ENCODE peak calls at places on chromosomes 2 and 18, in four cellular contexts. M is adrenal gland, R is Caco-2, J is epithelial cell of esophagus. B is an unnamed sample.
A peak's percentile ranks its signal among the peaks of the same experiment; 100 is the strongest.

GRCh38 chr2:208146006-208146405 is at the start of gene CRYGB:
- DNase-seq in M (no peak), R (no peak), J (no peak), B (no peak)

GRCh38 chr2:48248251-48248933 is 281.6 kb upstream of the STON1 start:
- DNase-seq in M (no peak), R (no peak), J (peak; percentile 95), B (peak; percentile 89)

GRCh38 chr2:147214900-147215299 is 629.9 kb upstream of the ACVR2A start:
- DNase-seq in M (no peak), R (no peak), J (no peak), B (no peak)

GRCh38 chr18:13621886-13622619 is 104.3 kb downstream of the FAM210A start:
- DNase-seq in M (no peak), R (no peak), J (no peak), B (no peak)

GRCh38 chr2:238433941-238434845 is 7.5 kb downstream of the ASB1 start:
- DNase-seq in M (no peak), R (no peak), J (peak; percentile 89), B (peak; percentile 67)

GRCh38 chr2:17416891-17417391 is 101.3 kb downstream of the RAD51AP2 start:
- DNase-seq in M (no peak), R (no peak), J (peak; percentile 98), B (peak; percentile 50)

GRCh38 chr2:201490291-201490690 is 38.8 kb downstream of the STRADB start:
- DNase-seq in M (no peak), R (no peak), J (no peak), B (no peak)

GRCh38 chr2:213296270-213296669 is 12.0 kb downstream of the SPAG16 start:
- DNase-seq in M (no peak), R (no peak), J (no peak), B (no peak)

GRCh38 chr2:219997341-219997851 is 370.0 kb downstream of the SLC4A3 start:
- DNase-seq in M (peak; percentile 86), R (no peak), J (peak; percentile 61), B (peak; percentile 69)

GRCh38 chr18:6683112-6683876 is 46.2 kb upstream of the ARHGAP28 start:
- DNase-seq in M (no peak), R (peak; percentile 85), J (no peak), B (no peak)

GRCh38 chr2:226187601-226188000 is 612.0 kb downstream of the IRS1 start:
- DNase-seq in M (no peak), R (no peak), J (no peak), B (peak; percentile 83)

GRCh38 chr18:61841709-61842108 is 51.1 kb downstream of the RNF152 start:
- DNase-seq in M (no peak), R (no peak), J (no peak), B (no peak)

GRCh38 chr2:190455358-190456095 is 47.4 kb downstream of the MFSD6 start:
- DNase-seq in M (no peak), R (no peak), J (no peak), B (no peak)

GRCh38 chr2:8628179-8628869 is 53.5 kb upstream of the ID2 start:
- DNase-seq in M (no peak), R (no peak), J (no peak), B (no peak)

GRCh38 chr2:167271941-167272340 is 383.7 kb downstream of the XIRP2 start:
- DNase-seq in M (no peak), R (no peak), J (no peak), B (no peak)

GRCh38 chr2:60437080-60437765 is 116.2 kb downstream of the BCL11A start:
- DNase-seq in M (no peak), R (no peak), J (no peak), B (no peak)

GRCh38 chr2:61356261-61356957 is 114.5 kb downstream of the USP34 start:
- DNase-seq in M (peak; percentile 66), R (no peak), J (peak; percentile 38), B (peak; percentile 91)

GRCh38 chr18:51164327-51165290 is 32.9 kb downstream of the MEX3C start:
- DNase-seq in M (no peak), R (no peak), J (no peak), B (no peak)

GRCh38 chr18:63198868-63199742 is 120.5 kb downstream of the BCL2 start:
- DNase-seq in M (no peak), R (no peak), J (no peak), B (no peak)

DNA sequence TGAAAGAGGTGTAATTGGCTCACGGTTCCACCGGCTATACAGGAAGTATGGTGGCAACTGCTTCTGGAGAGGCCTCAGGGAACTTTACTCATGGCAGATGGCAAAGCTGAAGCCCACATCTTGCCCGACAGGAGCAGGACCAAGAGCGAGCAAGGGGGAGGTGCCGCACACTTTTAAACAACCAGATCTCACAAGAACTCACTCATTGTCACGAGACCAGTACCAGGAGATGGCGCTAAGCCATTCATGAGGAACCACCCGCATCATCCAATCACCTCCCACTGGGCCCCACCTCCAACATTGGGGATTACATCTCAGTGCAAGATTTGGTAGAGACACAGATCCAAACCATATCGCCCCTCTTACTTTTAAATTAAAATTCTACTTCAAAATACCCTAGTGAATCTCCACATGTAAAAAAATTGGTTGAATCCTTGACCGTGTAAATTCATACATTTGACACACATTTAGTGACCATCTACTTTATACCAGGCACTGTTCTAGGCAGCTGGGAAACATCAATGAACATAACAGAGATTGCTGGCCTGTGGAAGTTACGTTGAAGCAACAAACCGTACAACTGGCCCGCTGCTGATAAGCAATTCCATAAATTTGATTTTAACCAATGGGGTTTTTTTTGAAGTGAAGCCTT is 87.6 kb downstream of the ALPK2 start:
- DNase-seq in M (no peak), R (no peak), J (peak; percentile 61), B (no peak)
- TF ChIP-seq CTCF in M (no peak), R (no peak), J (no peak), B (peak; percentile 12)

GRCh38 chr2:218405365-218406208 is 5.9 kb downstream of the CTDSP1 start:
- DNase-seq in M (peak; percentile 77), R (no peak), J (no peak), B (no peak)
- H3K4me3 ChIP-seq in M (peak overlapping the region; percentile 31), R (peak overlapping the region; percentile 38), J (peak overlapping the region; percentile 20), B (peak overlapping the region; percentile 37)

DNA sequence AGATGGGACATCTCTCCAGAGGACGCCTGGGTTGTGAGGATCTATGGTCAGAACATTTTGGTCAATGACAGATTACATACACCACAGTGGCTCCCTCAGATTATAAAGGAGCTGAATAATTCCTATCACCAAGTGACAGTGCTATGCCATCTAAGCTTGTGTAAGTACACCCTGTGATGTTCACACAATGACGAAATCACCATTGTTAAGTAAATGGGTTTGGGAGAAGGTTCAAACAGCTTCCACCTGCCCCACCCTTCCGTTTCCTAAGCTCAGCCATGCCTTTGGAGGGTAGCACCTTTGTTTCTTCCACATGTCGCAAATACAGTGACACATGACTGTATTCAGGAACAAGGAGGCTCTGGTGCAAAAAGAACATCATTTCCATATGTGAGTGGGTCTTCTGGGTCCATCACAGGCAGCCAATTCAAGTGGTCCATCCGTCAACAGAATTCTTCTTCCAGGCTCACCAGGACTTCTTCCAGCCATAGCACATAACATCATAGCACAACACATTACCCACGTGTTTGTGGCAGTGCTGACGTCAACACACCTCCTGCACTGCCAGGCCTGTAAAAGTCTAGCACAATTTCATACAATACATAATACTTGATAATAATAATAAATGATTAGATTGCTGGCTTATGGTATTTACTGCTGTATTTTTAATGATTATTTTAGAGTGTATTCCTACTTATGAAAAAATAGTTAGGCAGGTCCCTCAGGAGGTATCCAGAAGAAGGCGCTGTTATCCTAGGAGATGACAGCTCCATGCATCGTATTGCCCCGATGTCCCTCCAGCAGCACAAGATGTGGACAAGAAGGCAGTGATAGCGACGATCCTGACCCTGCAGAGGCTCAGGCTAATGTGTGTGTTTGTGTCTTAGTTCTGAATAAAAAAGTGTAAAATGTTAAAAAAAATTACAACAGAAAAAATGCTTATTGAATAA is 264.8 kb downstream of the ANAPC1 start:
- DNase-seq in M (no peak), R (no peak), J (peak; percentile 39), B (peak; percentile 23)
- TF ChIP-seq CTCF in M (no peak), R (no peak), J (peak; percentile 22), B (peak; percentile 27)

GRCh38 chr2:84940088-84940470 is 30.9 kb upstream of the KCMF1 start:
- DNase-seq in M (no peak), R (no peak), J (no peak), B (no peak)
- H3K4me3 ChIP-seq in M (no peak overlapping the region), R (no peak overlapping the region), J (no peak overlapping the region), B (no peak overlapping the region)

DNA sequence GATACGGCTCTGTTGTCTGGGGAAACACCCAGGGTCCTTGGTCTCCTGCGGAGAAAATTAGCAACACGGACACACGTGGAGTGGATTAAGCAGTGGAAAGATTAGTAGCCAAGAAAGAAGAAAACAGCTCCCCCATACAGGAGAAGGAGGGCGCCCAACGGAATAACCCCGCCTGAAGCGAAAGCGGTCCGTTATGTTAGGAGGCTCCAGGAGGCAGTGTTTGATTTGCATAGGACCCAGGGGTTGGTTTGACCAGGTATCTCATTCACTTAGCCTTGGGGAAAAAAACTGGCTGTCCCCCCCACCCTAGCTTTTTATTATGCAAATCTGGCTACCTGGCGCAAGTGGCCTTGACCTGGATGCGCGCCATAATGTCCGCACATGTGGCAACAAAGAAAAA is 170.1 kb upstream of the KYNU start:
- DNase-seq in M (no peak), R (no peak), J (no peak), B (no peak)
- TF ChIP-seq CTCF in M (no peak), R (no peak), J (no peak), B (no peak)

DNA sequence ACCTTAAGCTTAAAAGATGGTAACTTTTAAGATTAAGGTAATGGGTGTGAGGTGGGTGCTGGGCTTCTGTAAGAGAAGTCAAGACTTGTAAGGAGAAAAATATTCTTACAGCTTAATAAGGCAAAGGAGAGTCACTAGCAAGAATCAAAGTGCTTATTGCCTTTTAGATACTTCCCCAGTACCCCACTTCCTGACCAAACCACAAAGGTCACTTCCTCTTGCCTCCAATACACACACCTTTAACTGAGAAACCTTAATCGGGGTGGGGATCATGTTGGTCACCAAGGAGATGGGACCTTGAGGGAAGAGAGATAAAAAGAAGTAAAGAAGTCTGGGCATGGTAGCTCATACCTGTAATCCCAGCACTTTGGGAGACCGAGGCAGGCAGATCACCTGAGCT is 10.6 kb upstream of the ATG16L1 start:
- DNase-seq in M (no peak), R (no peak), J (no peak), B (no peak)
- H3K4me3 ChIP-seq in M (no peak overlapping the region), R (no peak overlapping the region), J (no peak overlapping the region), B (no peak overlapping the region)

GRCh38 chr18:56327171-56327885 is 311.1 kb downstream of the TXNL1 start:
- DNase-seq in M (no peak), R (no peak), J (no peak), B (peak; percentile 2)

GRCh38 chr18:56333146-56333545 is 305.2 kb downstream of the TXNL1 start:
- DNase-seq in M (no peak), R (no peak), J (no peak), B (peak; percentile 32)

GRCh38 chr18:56326386-56327072 is 311.9 kb downstream of the TXNL1 start:
- DNase-seq in M (no peak), R (no peak), J (no peak), B (no peak)

GRCh38 chr18:56330381-56331115 is 307.8 kb downstream of the TXNL1 start:
- DNase-seq in M (no peak), R (no peak), J (no peak), B (no peak)

DNA sequence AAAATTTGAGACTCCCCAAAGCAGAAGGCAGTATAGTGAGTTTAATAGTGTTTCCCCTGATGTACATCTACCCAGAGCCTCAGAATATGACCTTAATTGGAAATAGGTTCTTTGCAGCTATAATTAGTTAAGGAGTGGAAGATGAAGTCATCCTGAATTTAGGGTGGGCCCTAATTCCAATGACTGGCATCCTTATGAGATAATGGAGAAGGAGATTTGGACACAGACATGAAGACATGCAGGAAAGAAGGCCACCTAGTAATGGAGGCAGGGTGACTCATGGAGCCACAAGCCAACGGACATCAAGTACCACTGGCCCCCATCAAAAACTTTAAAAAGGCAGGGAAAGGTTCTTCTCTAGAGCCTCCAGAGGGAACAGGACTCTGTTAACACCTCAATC is 308.9 kb downstream of the TXNL1 start:
- DNase-seq in M (no peak), R (no peak), J (no peak), B (no peak)
- TF ChIP-seq CTCF in M (no peak), R (no peak), J (no peak), B (no peak)

GRCh38 chr2:235495373-235496238 is 1.8 kb downstream of the AGAP1 start:
- DNase-seq in M (no peak), R (no peak), J (peak; percentile 32), B (no peak)
- H3K4me3 ChIP-seq in M (peak overlapping the region; percentile 78), R (peak overlapping the region; percentile 84), J (peak overlapping the region; percentile 54), B (peak overlapping the region; percentile 68)